ENCODE peak calls at places on chromosomes 13 and 19, in nine cellular contexts. O is fibroblast of lung, I is thoracic aorta, K is cardiac fibroblast, A is GM12865, B is mesothelial cell of epicardium, G is brain microvascular endothelial cell, W is lower lobe of right lung, L is psoas muscle. U is an unnamed sample.

GRCh38 chr19:32828139-32828538 is 41.4 kb downstream of the SLC7A9 start:
- DNase-seq in B (no peak), L (no peak), O (no peak), I (no peak), W (no peak), K (no peak), A (no peak), G (no peak), U (peak)

GRCh38 chr19:31389874-31390273 is 40.6 kb upstream of the TSHZ3 start:
- DNase-seq in L (no peak), W (no peak), G (no peak), O (no peak), B (no peak), A (no peak), K (no peak), I (no peak), U (no peak)

GRCh38 chr19:41376241-41376997 is at the start of gene TMEM91:
- DNase-seq in I (no peak), O (no peak), L (peak), K (peak), W (peak), B (peak), G (peak), A (no peak), U (no peak)

GRCh38 chr13:50543767-50544166 is 299.7 kb downstream of the DLEU7 start:
- DNase-seq in I (no peak), B (no peak), O (peak), W (no peak), K (peak), L (peak), A (no peak), G (peak), U (no peak)

GRCh38 chr13:111850458-111850857 is 216.5 kb upstream of the SOX1 start:
- DNase-seq in L (no peak), B (no peak), W (no peak), A (no peak), I (no peak), K (no peak), O (no peak), G (no peak), U (no peak)

GRCh38 chr19:17873661-17874422 is 2.1 kb downstream of the SLC5A5 start:
- DNase-seq in O (no peak), L (no peak), W (peak), I (no peak), B (no peak), G (no peak), K (peak), A (peak), U (peak)

GRCh38 chr19:23384166-23384565 is 11.1 kb downstream of the ZNF91 start:
- DNase-seq in I (no peak), B (no peak), O (no peak), W (no peak), A (no peak), G (no peak), K (no peak), L (no peak), U (no peak)

GRCh38 chr13:81018936-81019335 is 678.0 kb upstream of the SPRY2 start:
- DNase-seq in L (no peak), B (no peak), G (no peak), I (no peak), W (no peak), A (no peak), K (no peak), O (no peak), U (no peak)

GRCh38 chr19:8478605-8479004 is 23.8 kb downstream of the PRAM1 start:
- DNase-seq in A (no peak), I (no peak), O (no peak), K (no peak), B (no peak), L (no peak), W (no peak), G (no peak), U (no peak)

GRCh38 chr13:51223284-51224270 is 1.4 kb downstream of the FAM124A start:
- DNase-seq in W (no peak), A (no peak), L (no peak), B (no peak), K (no peak), O (no peak), G (no peak), I (no peak), U (no peak)

GRCh38 chr13:91078093-91078679 is 269.3 kb upstream of the MIR17HG start:
- DNase-seq in G (no peak), B (no peak), O (peak), K (peak), A (no peak), L (no peak), W (no peak), I (no peak), U (peak)

GRCh38 chr13:66154981-66155380 is 1075.2 kb downstream of the PCDH9 start:
- DNase-seq in O (peak), L (no peak), W (no peak), A (no peak), K (peak), G (no peak), B (no peak), I (no peak), U (no peak)

GRCh38 chr19:1445185-1445931 is 4.6 kb upstream of the APC2 start:
- DNase-seq in O (no peak), A (peak), K (peak), I (no peak), W (peak), G (peak), B (peak), L (peak), U (peak)

GRCh38 chr19:33392341-33393285 is 19.1 kb downstream of the CEBPG start:
- DNase-seq in K (no peak), B (no peak), A (no peak), L (no peak), W (peak), I (no peak), G (no peak), O (no peak), U (no peak)

GRCh38 chr19:43738780-43739211 is 16.0 kb downstream of the SMG9 start:
- DNase-seq in G (no peak), I (no peak), W (peak), L (no peak), O (peak), B (no peak), K (no peak), A (no peak), U (no peak)

GRCh38 chr13:75685239-75685697 is 49.1 kb downstream of the LMO7 start:
- DNase-seq in I (no peak), G (peak), A (no peak), L (no peak), K (peak), W (no peak), B (no peak), O (peak), U (no peak)

GRCh38 chr13:32314271-32314967 is 744 bp downstream of the ZAR1L start:
- DNase-seq in G (no peak), O (no peak), K (no peak), W (peak), I (no peak), A (no peak), B (no peak), L (peak), U (no peak)

GRCh38 chr13:32408999-32409313 is 19.0 kb downstream of the N4BP2L1 start:
- DNase-seq in W (no peak), B (no peak), O (peak), I (no peak), L (no peak), A (no peak), K (no peak), G (no peak), U (no peak)

GRCh38 chr13:44128522-44128921 is 245.1 kb upstream of the SERP2 start:
- DNase-seq in K (peak), O (peak), B (no peak), W (no peak), A (no peak), I (no peak), L (peak), G (no peak), U (no peak)

GRCh38 chr19:15265849-15266248 is 33.6 kb upstream of the EPHX3 start:
- DNase-seq in B (no peak), I (peak), G (peak), L (peak), K (peak), O (peak), W (peak), A (no peak), U (no peak)

GRCh38 chr19:3361384-3362216 is 4.8 kb upstream of the NFIC start:
- DNase-seq in L (no peak), K (no peak), O (no peak), I (no peak), B (no peak), G (no peak), W (no peak), A (no peak), U (no peak)

GRCh38 chr19:3362217-3362907 is 4.0 kb upstream of the NFIC start:
- DNase-seq in L (no peak), K (no peak), O (no peak), A (no peak), B (no peak), I (no peak), W (no peak), G (no peak), U (no peak)

GRCh38 chr19:3358919-3359849 is 7.2 kb upstream of the NFIC start:
- DNase-seq in W (peak), A (peak), I (no peak), B (no peak), O (peak), K (no peak), G (no peak), L (peak), U (peak)

GRCh38 chr19:3359850-3360493 is 6.4 kb upstream of the NFIC start:
- DNase-seq in I (no peak), G (no peak), W (no peak), L (no peak), O (peak), A (peak), B (no peak), K (no peak), U (peak)

DNA sequence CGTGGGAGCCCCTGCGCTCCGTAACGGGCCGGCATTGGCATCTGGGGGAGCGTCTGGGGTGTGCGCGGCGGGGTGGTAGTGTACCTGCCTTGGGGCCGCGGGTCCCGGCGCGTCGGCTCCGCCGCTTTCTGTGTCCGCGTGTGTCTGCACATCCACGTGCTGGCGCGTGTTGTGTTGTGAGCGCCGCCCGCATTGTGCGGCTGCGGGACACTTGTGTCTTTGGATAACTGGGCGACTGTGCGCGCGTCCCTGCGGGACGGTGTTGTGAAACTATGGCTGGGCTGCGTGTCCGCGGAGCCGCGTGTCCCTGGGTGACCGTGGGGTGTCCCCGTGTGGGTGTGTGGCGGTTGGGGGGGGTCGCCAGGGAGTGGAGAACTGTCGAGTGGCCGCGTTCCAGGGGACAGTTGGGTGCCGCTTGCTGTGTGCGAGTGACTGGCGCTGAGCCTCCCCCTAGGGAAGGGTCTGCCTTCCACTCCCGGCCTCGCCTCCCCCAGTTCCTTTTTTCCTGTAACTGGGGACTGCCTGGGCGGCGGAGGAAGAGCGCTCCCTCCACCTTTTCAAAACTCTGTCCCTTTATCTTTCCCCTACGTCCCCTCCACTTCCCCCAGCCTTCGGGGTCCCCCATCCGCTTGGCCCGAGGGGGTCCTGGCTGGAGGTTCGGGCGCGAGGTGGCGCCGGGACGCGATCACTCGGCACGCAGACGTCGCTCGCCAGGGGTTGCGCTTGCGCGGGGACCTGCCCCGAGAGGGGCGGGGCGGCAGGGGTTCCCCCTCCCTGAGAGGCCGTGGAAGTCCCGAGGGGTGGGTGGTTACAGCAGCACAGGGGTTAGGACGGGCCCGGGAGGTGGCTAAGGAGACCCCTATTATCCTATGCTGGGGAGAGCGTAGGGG is 5.6 kb upstream of the NFIC start:
- DNase-seq in K (peak), G (no peak), B (no peak), A (peak), I (no peak), L (peak), W (peak), O (peak), U (peak)
- TF ChIP-seq CTCF in K (no peak), G (no peak), B (no peak), A (no peak), I (no peak), L (peak), W (no peak), O (no peak), U (no peak)

GRCh38 chr13:101115762-101116161 is 300.5 kb downstream of the NALCN start:
- DNase-seq in O (peak), I (no peak), A (no peak), W (no peak), G (no peak), B (no peak), L (no peak), K (peak), U (no peak)
- TF ChIP-seq CTCF in O (no peak), I (no peak), A (no peak), W (no peak), G (peak), B (no peak), L (no peak), K (peak), U (no peak)

GRCh38 chr19:46404884-46405658 is 8.3 kb downstream of the CCDC8 start:
- DNase-seq in O (no peak), A (no peak), K (no peak), G (peak), B (peak), I (no peak), W (peak), L (no peak), U (no peak)
- TF ChIP-seq CTCF in O (no peak), A (no peak), K (no peak), G (peak), B (no peak), I (no peak), W (peak), L (no peak), U (no peak)

GRCh38 chr13:106503272-106503671 is 32.2 kb downstream of the EFNB2 start:
- DNase-seq in A (no peak), L (no peak), O (peak), K (no peak), W (no peak), B (no peak), I (no peak), G (no peak), U (no peak)
- TF ChIP-seq CTCF in A (no peak), L (no peak), O (no peak), K (no peak), W (no peak), B (no peak), I (no peak), G (no peak), U (no peak)

GRCh38 chr13:67416047-67416925 is 186.2 kb upstream of the PCDH9 start:
- DNase-seq in I (no peak), K (peak), G (peak), W (peak), A (peak), L (no peak), B (no peak), O (peak), U (no peak)
- TF ChIP-seq CTCF in I (no peak), K (peak), G (peak), W (peak), A (peak), L (no peak), B (no peak), O (no peak), U (peak)

GRCh38 chr19:46931197-46931596 is 70.4 kb downstream of the ARHGAP35 start:
- DNase-seq in B (no peak), L (no peak), O (no peak), K (no peak), G (no peak), I (no peak), W (no peak), A (no peak), U (no peak)
- TF ChIP-seq CTCF in B (no peak), L (no peak), O (no peak), K (no peak), G (no peak), I (no peak), W (no peak), A (no peak), U (no peak)

GRCh38 chr13:96992633-96993032 is 1.6 kb downstream of the OXGR1 start:
- DNase-seq in G (no peak), A (no peak), W (no peak), L (no peak), I (no peak), K (no peak), O (no peak), B (no peak), U (no peak)

GRCh38 chr13:96994849-96995243 is 570 bp upstream of the OXGR1 start:
- DNase-seq in A (no peak), B (no peak), K (no peak), G (no peak), O (no peak), W (no peak), L (no peak), I (no peak), U (no peak)

GRCh38 chr13:96996097-96996496 is 1.8 kb upstream of the OXGR1 start:
- DNase-seq in O (no peak), B (no peak), L (no peak), A (no peak), I (no peak), K (no peak), G (no peak), W (no peak), U (no peak)

GRCh38 chr13:96993660-96994029 is 631 bp downstream of the OXGR1 start:
- DNase-seq in I (no peak), W (no peak), L (no peak), B (no peak), O (no peak), A (no peak), G (no peak), K (no peak), U (no peak)

DNA sequence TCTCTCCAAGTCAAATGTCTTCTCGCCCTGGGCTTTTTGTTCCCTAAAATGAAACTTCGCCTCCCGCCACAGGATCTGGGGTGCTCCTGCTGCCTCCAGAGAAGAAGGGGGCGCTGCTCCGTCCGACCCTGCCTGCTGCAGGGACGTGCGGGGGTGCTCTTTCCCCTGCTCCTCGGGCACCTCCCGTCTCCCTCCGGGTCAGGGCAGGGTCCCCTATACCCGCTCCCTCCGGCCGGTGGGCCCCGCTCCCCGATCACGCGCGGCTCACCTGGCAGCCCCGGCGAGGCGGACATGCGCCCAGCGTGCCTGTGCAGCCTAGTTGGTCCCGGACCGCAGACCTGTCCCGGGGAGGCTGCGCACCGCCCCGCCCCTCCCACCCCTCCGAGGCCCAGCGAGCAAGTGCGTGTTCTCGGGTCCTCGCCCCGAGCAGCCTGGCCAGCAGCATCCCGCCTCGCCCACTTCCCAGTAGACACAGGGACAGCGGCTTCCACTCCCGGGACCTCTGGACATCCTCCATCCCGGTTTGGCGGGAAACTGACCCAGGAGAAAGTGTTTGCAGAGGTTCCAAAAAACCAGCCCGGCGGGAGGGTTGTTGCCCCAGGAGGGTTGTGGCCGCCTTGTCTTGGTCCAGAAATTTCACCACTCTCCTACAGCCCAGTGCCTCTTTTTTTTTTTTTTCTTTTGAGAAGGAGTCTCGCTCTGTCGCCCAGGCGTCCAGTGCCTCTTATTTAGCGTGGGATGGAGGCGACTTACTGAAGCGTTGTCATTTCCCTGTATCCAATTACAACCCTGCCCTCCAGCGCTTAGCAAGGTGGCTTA is at the start of gene OXGR1:
- DNase-seq in G (no peak), A (no peak), L (peak), O (no peak), B (peak), K (no peak), W (peak), I (no peak), U (no peak)
- TF ChIP-seq CTCF in G (no peak), A (no peak), L (no peak), O (no peak), B (no peak), K (no peak), W (no peak), I (no peak), U (no peak)

DNA sequence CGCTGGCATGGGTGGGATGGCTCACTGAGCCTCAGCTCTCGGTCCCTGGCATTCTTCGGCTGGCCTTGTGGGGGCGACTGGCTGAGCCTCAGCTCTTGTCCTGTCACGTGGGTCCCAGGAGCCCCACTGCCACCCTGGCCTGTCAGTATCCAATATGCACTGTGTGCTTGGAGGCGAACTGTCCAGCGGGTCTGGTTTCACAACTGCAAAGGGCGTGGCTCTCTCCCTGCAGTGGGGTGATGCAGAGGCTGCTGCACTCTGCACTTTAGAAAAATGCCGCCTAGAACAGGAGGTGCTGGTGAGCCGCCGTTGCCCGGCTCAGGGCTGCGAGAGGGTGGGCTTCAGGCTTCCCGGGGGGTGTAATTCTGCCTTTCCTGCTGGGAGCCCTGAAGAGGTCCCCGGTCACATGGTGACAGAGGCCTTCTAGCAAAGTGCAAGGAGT is 17.0 kb upstream of the TMEM255B start:
- DNase-seq in I (no peak), B (no peak), O (peak), K (peak), W (peak), L (peak), G (no peak), A (no peak), U (no peak)
- TF ChIP-seq CTCF in I (no peak), B (no peak), O (no peak), K (peak), W (peak), L (no peak), G (peak), A (no peak), U (no peak)

GRCh38 chr13:96068729-96069128 is 15.5 kb upstream of the UGGT2 start:
- DNase-seq in W (no peak), B (no peak), A (no peak), O (no peak), L (no peak), I (no peak), K (no peak), G (no peak), U (no peak)

GRCh38 chr13:96075953-96076543 is 13.9 kb upstream of the HS6ST3 start:
- DNase-seq in K (peak), L (no peak), B (no peak), G (peak), W (no peak), O (no peak), I (no peak), A (peak), U (no peak)

GRCh38 chr13:96072392-96072791 is 17.5 kb upstream of the HS6ST3 start:
- DNase-seq in W (no peak), G (no peak), A (no peak), O (no peak), B (no peak), K (no peak), L (no peak), I (no peak), U (no peak)
- TF ChIP-seq CTCF in W (no peak), G (peak), A (no peak), O (no peak), B (no peak), K (no peak), L (no peak), I (no peak), U (no peak)